ENCODE peak calls at places on chromosomes 5 and 9, in eight cellular contexts. Y is CD8-positive, alpha-beta T cell; R is naive thymus-derived CD4-positive, alpha-beta T cell; N is heart right ventricle; F is psoas muscle; E is WERI-Rb-1; A is HCT116; B is tibial nerve. L is an unnamed sample.
A peak's percentile ranks its signal among the peaks of the same experiment; 100 is the strongest.

GRCh38 chr5:126917918-126918623 is 112.3 kb downstream of the MARCHF3 start:
- DNase-seq in Y (no peak), R (no peak), N (no peak), F (peak; percentile 50), E (peak; percentile 11), A (no peak), B (no peak), L (no peak)

GRCh38 chr5:117095803-117096332 is 521.2 kb upstream of the SEMA6A start:
- DNase-seq in Y (no peak), R (no peak), N (no peak), F (no peak), E (no peak), A (no peak), B (no peak), L (no peak)

GRCh38 chr5:93062548-93062947 is 518.5 kb downstream of the NR2F1-AS1 start:
- DNase-seq in Y (no peak), R (no peak), N (no peak), F (no peak), E (peak; percentile 9), A (no peak), B (no peak), L (no peak)

GRCh38 chr9:69279084-69279729 is 45.8 kb upstream of the ENTREP1 start:
- DNase-seq in Y (no peak), R (no peak), N (no peak), F (no peak), E (no peak), A (no peak), B (no peak), L (no peak)

GRCh38 chr9:135329571-135330306 is 149.8 kb upstream of the PPP1R26 start:
- DNase-seq in Y (no peak), R (no peak), N (no peak), F (peak; percentile 45), E (no peak), A (no peak), B (no peak), L (no peak)

GRCh38 chr5:161235569-161235968 is 311.0 kb downstream of the GABRB2 start:
- DNase-seq in Y (no peak), R (no peak), N (no peak), F (no peak), E (no peak), A (no peak), B (no peak), L (no peak)

GRCh38 chr9:79256691-79257213 is 315.0 kb upstream of the TLE4 start:
- DNase-seq in Y (no peak), R (no peak), N (no peak), F (no peak), E (peak; percentile 90), A (no peak), B (no peak), L (no peak)

GRCh38 chr9:127923771-127924170 is 6.8 kb downstream of the PIP5KL1 start:
- DNase-seq in Y (no peak), R (no peak), N (no peak), F (no peak), E (no peak), A (peak; percentile 68), B (no peak), L (no peak)

GRCh38 chr9:69193685-69194032 is 19.6 kb downstream of the TJP2 start:
- DNase-seq in Y (no peak), R (no peak), N (peak; percentile 41), F (no peak), E (peak; percentile 11), A (no peak), B (no peak), L (no peak)

GRCh38 chr9:17003576-17004240 is 131.1 kb upstream of the CNTLN start:
- DNase-seq in Y (no peak), R (no peak), N (no peak), F (no peak), E (no peak), A (no peak), B (no peak), L (no peak)

GRCh38 chr5:81838307-81838906 is 87.5 kb upstream of the SSBP2 start:
- DNase-seq in Y (peak; percentile 20), R (peak; percentile 50), N (no peak), F (no peak), E (peak; percentile 45), A (peak; percentile 28), B (no peak), L (peak; percentile 27)

GRCh38 chr5:173333900-173334685 is 5.9 kb upstream of the STC2 start:
- DNase-seq in Y (no peak), R (no peak), N (no peak), F (no peak), E (no peak), A (no peak), B (no peak), L (no peak)

GRCh38 chr5:37506722-37507121 is 127.6 kb downstream of the WDR70 start:
- DNase-seq in Y (no peak), R (no peak), N (no peak), F (no peak), E (no peak), A (no peak), B (no peak), L (no peak)

GRCh38 chr9:124854161-124854560 is 901 bp downstream of the WDR38 start:
- DNase-seq in Y (no peak), R (no peak), N (no peak), F (no peak), E (no peak), A (no peak), B (no peak), L (no peak)

GRCh38 chr9:124852121-124852828 is 985 bp upstream of the WDR38 start:
- DNase-seq in Y (no peak), R (no peak), N (peak; percentile 80), F (peak; percentile 78), E (no peak), A (no peak), B (no peak), L (no peak)

GRCh38 chr9:124852829-124853531 is at the start of gene WDR38:
- DNase-seq in Y (peak; percentile 81), R (peak; percentile 70), N (peak; percentile 81), F (peak; percentile 92), E (peak; percentile 93), A (peak; percentile 78), B (peak; percentile 44), L (peak; percentile 64)

GRCh38 chr9:124854822-124855221 is 1.6 kb downstream of the WDR38 start:
- DNase-seq in Y (no peak), R (no peak), N (no peak), F (no peak), E (no peak), A (no peak), B (no peak), L (no peak)

GRCh38 chr9:124853605-124854143 is 414 bp downstream of the WDR38 start:
- DNase-seq in Y (no peak), R (no peak), N (no peak), F (no peak), E (no peak), A (no peak), B (no peak), L (no peak)
- H3K4me3 ChIP-seq in Y (peak overlapping the region; percentile 37), R (no peak overlapping the region), N (peak overlapping the region; percentile 54), F (peak overlapping the region; percentile 64), E (peak overlapping the region; percentile 40), A (peak overlapping the region; percentile 51), B (peak overlapping the region; percentile 48), L (peak overlapping the region; percentile 44)

DNA sequence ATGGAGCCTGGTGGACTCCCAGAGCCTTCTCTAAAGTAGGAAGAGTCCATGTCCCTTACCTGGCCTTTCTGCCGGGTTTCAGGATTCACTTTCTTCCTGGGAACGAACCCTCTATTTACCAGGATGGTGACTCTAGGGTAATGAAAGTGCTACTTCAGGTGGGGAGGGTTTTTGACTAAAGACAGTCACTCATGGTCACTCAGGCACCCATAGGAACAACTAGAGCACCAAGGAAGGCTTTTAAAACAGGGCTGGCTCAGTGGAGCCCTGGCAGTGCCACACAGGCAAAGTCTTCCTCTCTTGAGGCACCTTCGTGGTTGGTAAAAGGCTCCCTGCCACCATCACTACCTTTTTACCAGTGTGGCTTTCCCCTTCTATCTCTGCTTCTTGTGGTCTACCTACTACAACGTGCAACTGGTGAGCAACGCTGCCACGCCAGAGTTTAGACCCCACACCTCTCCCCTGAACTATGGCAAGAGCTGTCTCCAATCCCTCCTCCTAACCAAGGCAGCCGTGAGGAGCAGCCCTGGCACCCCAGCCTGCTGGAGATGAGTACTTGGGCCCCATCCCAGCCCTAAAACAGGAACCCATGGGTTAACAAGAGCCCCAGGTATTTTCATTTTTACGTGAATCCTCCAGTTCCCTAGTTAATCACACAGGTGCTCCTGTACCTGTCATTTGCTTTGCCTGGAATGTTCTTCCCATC is 3.5 kb downstream of the SURF1 start:
- DNase-seq in Y (no peak), R (no peak), N (no peak), F (no peak), E (no peak), A (no peak), B (no peak), L (no peak)
- H3K36me3 ChIP-seq in Y (peaks cover 47% of the 10 kb centered on the region), R (peaks cover 31% of the 10 kb centered on the region), N (peaks cover 60% of the 10 kb centered on the region), F (peaks cover 61% of the 10 kb centered on the region), E (peaks cover 62% of the 10 kb centered on the region), A (peaks cover 33% of the 10 kb centered on the region), B (peaks cover 27% of the 10 kb centered on the region), L (peaks cover 19% of the 10 kb centered on the region)

DNA sequence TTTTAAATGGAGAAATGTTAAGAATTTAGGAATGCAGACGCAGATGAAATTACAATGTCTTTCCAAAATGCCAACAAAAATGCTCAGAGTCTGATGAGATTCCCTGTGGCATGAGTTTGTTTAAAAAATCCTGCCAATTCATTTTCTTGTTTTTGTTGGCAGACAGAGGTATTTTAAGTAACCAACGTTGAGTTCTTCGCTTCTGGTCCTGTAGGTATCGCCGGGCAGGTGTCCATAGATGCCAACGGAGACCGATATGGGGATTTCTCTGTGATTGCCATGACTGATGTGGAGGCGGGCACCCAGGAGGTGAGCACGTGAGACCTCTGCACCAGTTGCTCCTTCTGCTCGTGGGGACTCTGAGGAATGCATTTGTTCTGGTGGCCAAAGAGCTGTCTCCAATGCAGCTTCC is 69.4 kb downstream of the NPR3 start:
- DNase-seq in Y (no peak), R (no peak), N (no peak), F (no peak), E (no peak), A (no peak), B (no peak), L (no peak)
- H3K4me3 ChIP-seq in Y (no peak overlapping the region), R (no peak overlapping the region), N (no peak overlapping the region), F (no peak overlapping the region), E (no peak overlapping the region), A (no peak overlapping the region), B (no peak overlapping the region), L (no peak overlapping the region)

DNA sequence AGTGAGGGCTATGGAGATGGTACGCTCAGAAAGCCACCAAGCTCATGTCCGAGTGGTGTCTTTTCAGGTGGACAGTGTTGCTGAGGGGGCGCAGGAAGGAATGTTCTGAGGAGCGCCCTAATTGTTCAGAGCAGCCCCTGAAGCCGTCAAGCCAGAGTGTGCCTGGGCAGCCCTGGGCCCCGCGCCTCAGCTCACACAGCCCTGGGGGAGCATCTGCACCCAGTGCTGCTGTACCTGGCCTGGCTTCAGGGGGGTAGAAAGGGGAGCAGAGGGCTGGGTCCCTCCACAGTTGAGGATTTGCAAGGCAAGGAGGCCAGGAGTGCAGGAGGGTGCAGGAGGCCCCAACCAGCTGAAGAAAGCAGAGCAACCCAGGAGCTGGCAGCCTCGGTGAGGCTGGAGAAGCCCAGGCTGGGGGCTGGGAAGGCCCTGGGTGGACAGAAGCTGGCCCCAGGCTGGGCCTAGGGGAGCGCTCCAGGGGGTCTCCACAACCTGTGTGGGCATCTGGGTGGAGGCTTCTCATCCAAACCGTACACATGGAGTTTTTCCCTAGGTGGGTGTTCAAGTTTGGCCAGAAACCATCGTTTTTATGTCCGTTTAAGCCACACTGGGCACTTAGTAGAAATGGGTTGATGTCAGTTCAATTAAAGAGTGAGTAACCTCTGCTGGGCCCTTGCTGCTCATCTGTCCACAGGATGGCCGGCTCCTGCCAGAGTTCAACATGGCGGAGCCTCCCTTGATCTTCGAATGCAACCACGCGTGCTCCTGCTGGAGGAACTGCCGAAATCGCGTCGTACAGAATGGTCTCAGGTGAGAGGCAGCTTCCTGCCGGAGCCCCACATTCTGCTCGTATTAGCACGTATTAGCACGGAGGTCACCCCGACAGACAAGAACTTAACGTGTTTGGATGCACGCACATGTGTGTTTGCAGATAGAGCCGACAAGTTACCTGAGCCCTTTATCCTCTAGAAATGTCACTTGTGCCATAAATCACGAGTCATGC is 62.0 kb upstream of the CACNA1B start:
- DNase-seq in Y (no peak), R (no peak), N (no peak), F (no peak), E (no peak), A (no peak), B (no peak), L (no peak)
- H3K36me3 ChIP-seq in Y (peaks cover 53% of the 10 kb centered on the region), R (peaks cover 6% of the 10 kb centered on the region), N (peaks cover 88% of the 10 kb centered on the region), F (peaks cover 80% of the 10 kb centered on the region), E (peaks cover 65% of the 10 kb centered on the region), A (peaks cover 19% of the 10 kb centered on the region), B (peaks cover 30% of the 10 kb centered on the region), L (no peaks in the 10 kb centered on the region)

L was measured in colonic mucosa.